ENCODE peak calls at places on chromosomes 3 and 15, in ten cellular contexts. Z is GM23248; K is mammary epithelial cell; A is breast epithelium; N is upper lobe of right lung; X is CD8-positive, alpha-beta memory T cell; I is esophagus muscularis mucosa; O is CD4-positive, CD25-positive, alpha-beta regulatory T cell; Q is colonic mucosa; P is HCT116. B is an unnamed sample.

GRCh38 chr15:38928431-38928830 is 363.8 kb upstream of the RASGRP1 start:
- DNase-seq in Z (no peak), P (no peak), I (no peak), O (no peak), Q (no peak), K (no peak), N (no peak), A (no peak), X (no peak), B (no peak)

GRCh38 chr3:13217736-13218540 is 144.7 kb upstream of the IQSEC1 start:
- DNase-seq in N (no peak), Q (no peak), Z (peak; percentile 31), X (no peak), A (no peak), O (no peak), K (peak; percentile 87), P (peak; percentile 47), I (no peak), B (no peak)

GRCh38 chr15:33344111-33344510 is 33.3 kb downstream of the RYR3 start:
- DNase-seq in X (no peak), N (no peak), Q (no peak), I (no peak), K (no peak), Z (no peak), O (no peak), P (no peak), A (no peak), B (no peak)

GRCh38 chr3:12638105-12638504 is 25.8 kb downstream of the RAF1 start:
- DNase-seq in Q (no peak), X (no peak), O (no peak), Z (peak; percentile 48), K (no peak), A (no peak), N (no peak), I (no peak), P (no peak), B (peak; percentile 51)

GRCh38 chr3:13950042-13950441 is 70.2 kb upstream of the WNT7A start:
- DNase-seq in K (no peak), I (no peak), A (no peak), Z (no peak), P (no peak), O (no peak), X (no peak), Q (no peak), N (no peak), B (no peak)

GRCh38 chr3:14522768-14523167 is 17.4 kb downstream of the GRIP2 start:
- DNase-seq in P (no peak), X (no peak), N (peak; percentile 47), I (no peak), O (no peak), Z (no peak), Q (no peak), K (no peak), A (no peak), B (no peak)

GRCh38 chr15:100627789-100628395 is 25.5 kb downstream of the ASB7 start:
- DNase-seq in P (peak; percentile 69), Z (peak; percentile 61), O (peak; percentile 69), X (peak; percentile 47), N (no peak), I (no peak), A (peak; percentile 69), K (peak; percentile 64), Q (peak; percentile 69), B (peak; percentile 86)

GRCh38 chr15:74995779-74996765 is 709 bp downstream of the SCAMP5 start:
- DNase-seq in P (no peak), O (no peak), I (no peak), K (no peak), N (no peak), A (no peak), Z (peak; percentile 15), Q (peak; percentile 52), X (no peak), B (peak; percentile 10)

GRCh38 chr3:174442317-174442682 is 416.8 kb upstream of the NAALADL2 start:
- DNase-seq in O (no peak), A (no peak), Q (no peak), I (no peak), N (no peak), K (no peak), Z (peak; percentile 60), P (no peak), X (no peak), B (peak; percentile 33)

GRCh38 chr3:52315977-52316764 is at the start of gene DNAH1:
- DNase-seq in A (no peak), Z (no peak), O (no peak), N (no peak), X (no peak), I (no peak), P (no peak), K (no peak), Q (no peak), B (no peak)

GRCh38 chr3:133838916-133839800 is 33.5 kb downstream of the SRPRB start:
- DNase-seq in P (no peak), I (no peak), N (peak; percentile 45), Z (no peak), X (no peak), Q (no peak), K (no peak), O (no peak), A (no peak), B (no peak)

GRCh38 chr3:123657111-123657510 is 72.3 kb upstream of the HACD2 start:
- DNase-seq in O (no peak), Z (no peak), P (no peak), Q (no peak), X (no peak), A (no peak), N (no peak), I (no peak), K (no peak), B (no peak)

GRCh38 chr3:123657578-123657977 is 72.7 kb upstream of the HACD2 start:
- DNase-seq in O (no peak), P (no peak), X (no peak), K (no peak), Z (peak; percentile 41), A (no peak), Q (peak; percentile 56), N (no peak), I (no peak), B (no peak)

GRCh38 chr3:123658118-123658859 is 73.4 kb upstream of the HACD2 start:
- DNase-seq in K (no peak), N (no peak), X (no peak), P (no peak), I (no peak), Q (peak; percentile 65), A (no peak), Z (peak; percentile 92), O (no peak), B (peak; percentile 58)

GRCh38 chr3:123660276-123660675 is 75.4 kb upstream of the HACD2 start:
- DNase-seq in X (no peak), I (no peak), K (no peak), N (no peak), Q (no peak), O (no peak), A (no peak), P (no peak), Z (no peak), B (peak; percentile 53)

DNA sequence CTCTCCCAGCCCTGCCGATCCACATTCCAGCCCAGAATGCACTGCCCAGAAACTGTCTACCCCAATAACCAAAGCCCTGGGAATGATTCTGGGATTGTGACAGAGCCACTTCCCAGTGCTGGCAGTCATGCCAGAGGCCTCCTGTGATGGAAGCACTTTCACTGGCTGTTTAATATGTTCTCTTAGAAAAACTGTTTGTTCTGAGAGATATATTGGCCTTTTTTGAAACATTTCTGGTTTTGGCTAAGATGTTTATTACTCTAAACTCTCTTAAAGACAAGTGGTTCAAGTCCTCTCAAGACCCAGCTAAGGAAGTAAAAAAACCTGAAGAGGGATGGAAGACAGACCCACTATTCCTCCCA is 74.0 kb upstream of the HACD2 start:
- DNase-seq in Q (no peak), P (no peak), N (no peak), I (no peak), Z (peak; percentile 20), O (no peak), K (no peak), X (no peak), A (no peak), B (peak; percentile 72)
- H3K4me1 ChIP-seq in Q (peaks cover 20% of the 10 kb centered on the region), P (no peaks in the 10 kb centered on the region), N (peaks cover 90% of the 10 kb centered on the region), I (peaks cover 100% of the 10 kb centered on the region), Z (peaks cover 46% of the 10 kb centered on the region), O (no peaks in the 10 kb centered on the region), K (peaks cover 12% of the 10 kb centered on the region), X (no peaks in the 10 kb centered on the region), A (peaks cover 1% of the 10 kb centered on the region), B (peaks cover 79% of the 10 kb centered on the region)

DNA sequence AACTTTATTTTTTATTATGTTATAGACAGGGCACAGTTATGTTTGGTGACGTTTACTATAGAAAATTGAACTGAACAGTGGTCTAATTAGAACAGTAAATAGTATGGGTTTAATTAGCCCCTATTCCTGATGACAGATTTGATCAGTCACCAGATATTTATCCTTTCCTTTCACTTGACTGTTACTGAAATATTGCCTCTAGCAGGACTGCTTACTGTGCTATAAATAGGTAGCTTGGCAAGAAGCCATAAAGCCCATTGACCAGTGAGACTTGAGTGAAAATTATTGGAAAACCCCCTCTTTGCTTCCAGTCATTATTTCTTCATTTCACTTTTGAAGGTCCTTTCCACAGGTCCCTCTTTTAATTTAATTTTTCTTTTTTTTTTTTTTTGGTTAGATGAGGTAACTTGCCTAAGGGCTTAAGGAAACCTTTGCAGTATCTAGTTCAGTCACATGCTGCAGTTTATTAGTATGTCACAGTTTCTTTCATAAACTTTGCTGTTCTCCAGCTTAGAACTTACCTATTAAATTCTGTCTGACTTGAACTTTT is 115.6 kb downstream of the ADAMTSL3 start:
- DNase-seq in X (no peak), Q (no peak), A (no peak), I (no peak), N (no peak), K (peak; percentile 66), P (no peak), O (no peak), Z (peak; percentile 3), B (peak; percentile 0)
- H3K4me1 ChIP-seq in X (no peaks in the 10 kb centered on the region), Q (no peaks in the 10 kb centered on the region), A (no peaks in the 10 kb centered on the region), I (peaks cover 12% of the 10 kb centered on the region), N (peaks cover 3% of the 10 kb centered on the region), K (no peaks in the 10 kb centered on the region), P (no peaks in the 10 kb centered on the region), O (no peaks in the 10 kb centered on the region), Z (no peaks in the 10 kb centered on the region), B (no peaks in the 10 kb centered on the region)

DNA sequence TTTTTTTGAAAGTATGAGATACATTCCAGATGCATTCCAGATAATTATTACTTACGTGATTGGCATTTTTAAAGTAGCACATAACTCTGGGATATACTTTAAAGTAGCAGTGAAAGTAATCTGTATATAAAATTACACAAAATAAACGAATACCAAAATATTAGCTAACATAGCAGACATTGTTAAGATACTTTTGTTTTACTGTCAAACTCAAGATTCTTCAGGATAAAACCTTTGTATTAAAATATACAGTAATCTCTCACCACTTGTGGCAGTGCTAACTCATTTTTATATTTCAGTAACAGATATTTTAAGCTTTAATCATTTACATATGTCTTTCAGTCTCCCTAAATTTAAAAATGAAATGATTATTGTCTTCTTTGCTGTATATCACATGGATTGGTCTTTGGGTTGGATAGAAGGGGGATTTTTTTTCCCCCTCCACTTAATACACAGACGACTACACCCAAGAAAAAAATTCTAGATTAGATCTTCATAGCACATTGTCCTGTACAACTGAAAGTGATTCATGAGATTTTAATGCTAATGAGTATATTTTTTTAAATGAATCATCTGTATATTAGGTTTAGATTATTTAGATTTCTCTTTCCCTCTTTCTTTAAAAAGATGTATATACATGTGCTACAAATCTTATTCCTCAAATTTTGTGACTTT is 24.6 kb upstream of the EBLN2 start:
- DNase-seq in K (peak; percentile 36), A (no peak), I (no peak), P (no peak), N (no peak), O (no peak), Q (no peak), X (no peak), Z (peak; percentile 50), B (peak; percentile 48)
- H3K4me1 ChIP-seq in K (peaks cover 20% of the 10 kb centered on the region), A (peaks cover 9% of the 10 kb centered on the region), I (peaks cover 77% of the 10 kb centered on the region), P (no peaks in the 10 kb centered on the region), N (peaks cover 8% of the 10 kb centered on the region), O (peaks cover 37% of the 10 kb centered on the region), Q (peaks cover 9% of the 10 kb centered on the region), X (peaks cover 16% of the 10 kb centered on the region), Z (peaks cover 37% of the 10 kb centered on the region), B (peaks cover 22% of the 10 kb centered on the region)

GRCh38 chr3:141076026-141076797 is 25.1 kb downstream of the SPSB4 start:
- DNase-seq in X (no peak), A (no peak), P (no peak), N (no peak), Z (no peak), K (no peak), O (no peak), I (no peak), Q (no peak), B (no peak)
- H3K4me1 ChIP-seq in X (no peaks in the 10 kb centered on the region), A (no peaks in the 10 kb centered on the region), P (no peaks in the 10 kb centered on the region), N (peaks cover 21% of the 10 kb centered on the region), Z (peaks cover 8% of the 10 kb centered on the region), K (no peaks in the 10 kb centered on the region), O (no peaks in the 10 kb centered on the region), I (peaks cover 23% of the 10 kb centered on the region), Q (no peaks in the 10 kb centered on the region), B (peaks cover 3% of the 10 kb centered on the region)

B was measured in adipocyte.